ENCODE peak calls at places on chromosomes 11 and 22, in eight cellular contexts. J is ureter; C is HCT116; S is GM20000; H is cardiac fibroblast; M is activated CD4-positive, CD25-positive, alpha-beta regulatory T cell; N is stimulated activated CD4-positive, alpha-beta T cell treated with anti-CD3 and anti-CD28 coated beads, Interleukin-1b, Interleukin-23, amount 100 ng/mL, for 24 hours; F is brain microvascular endothelial cell. D is an unnamed sample.

GRCh38 chr11:32723332-32723731 is 71.1 kb downstream of the CCDC73 start:
- DNase-seq in J (no peak), C (no peak), S (no peak), H (peak), M (no peak), N (no peak), F (no peak), D (no peak)

GRCh38 chr11:91837649-91838330 is 386.8 kb upstream of the FAT3 start:
- DNase-seq in J (no peak), C (no peak), S (no peak), H (no peak), M (no peak), N (no peak), F (no peak), D (no peak)

GRCh38 chr11:12089041-12089440 is 21.3 kb upstream of the MICAL2 start:
- DNase-seq in J (no peak), C (no peak), S (no peak), H (no peak), M (no peak), N (no peak), F (no peak), D (no peak)

GRCh38 chr22:39723899-39724351 is 153.4 kb downstream of the CACNA1I start:
- DNase-seq in J (no peak), C (peak), S (no peak), H (peak), M (no peak), N (no peak), F (peak), D (no peak)

GRCh38 chr11:88576741-88577140 is 239.2 kb upstream of the CTSC start:
- DNase-seq in J (no peak), C (no peak), S (no peak), H (no peak), M (no peak), N (no peak), F (no peak), D (no peak)

GRCh38 chr11:118763038-118763437 is 27.9 kb downstream of the DDX6 start:
- DNase-seq in J (no peak), C (no peak), S (no peak), H (no peak), M (no peak), N (no peak), F (no peak), D (no peak)

GRCh38 chr11:57160665-57161064 is 21.1 kb upstream of the LRRC55 start:
- DNase-seq in J (no peak), C (no peak), S (no peak), H (no peak), M (no peak), N (no peak), F (no peak), D (no peak)

GRCh38 chr11:18471995-18472394 is 16.3 kb downstream of the LDHAL6A start:
- DNase-seq in J (no peak), C (no peak), S (no peak), H (no peak), M (no peak), N (no peak), F (no peak), D (peak)

GRCh38 chr11:122343247-122343646 is 227.2 kb upstream of the BLID start:
- DNase-seq in J (no peak), C (no peak), S (no peak), H (peak), M (no peak), N (no peak), F (no peak), D (no peak)

GRCh38 chr11:79940165-79940564 is 499.3 kb upstream of the TENM4 start:
- DNase-seq in J (no peak), C (no peak), S (no peak), H (no peak), M (no peak), N (no peak), F (peak), D (no peak)

GRCh38 chr11:76680517-76681425 is 10.2 kb upstream of the LRRC32 start:
- DNase-seq in J (peak), C (peak), S (peak), H (peak), M (peak), N (peak), F (peak), D (peak)